ENCODE peak calls at places on chromosome 2, in eight cellular contexts. One of them, this sample, is unnamed. For H3K9me3, the result is how much of the 10 kb centered on the place peaks cover.

GRCh38 chr2:105877945-105878344 is 133.2 kb downstream of the NCK2 start:
- DNase-seq in aorta: no peak
- DNase-seq in lower lobe of right lung: no peak
- DNase-seq in thyroid gland: no peak
- DNase-seq in fibroblast of lung: no peak
- DNase-seq in mammary epithelial cell: no peak
- DNase-seq in tibial nerve: no peak
- DNase-seq in transverse colon: no peak
- DNase-seq in this sample: no peak

GRCh38 chr2:192044496-192044895 is 150.2 kb downstream of the TMEFF2 start:
- DNase-seq in aorta: no peak
- DNase-seq in lower lobe of right lung: no peak
- DNase-seq in thyroid gland: no peak
- DNase-seq in fibroblast of lung: no peak
- DNase-seq in mammary epithelial cell: no peak
- DNase-seq in tibial nerve: no peak
- DNase-seq in transverse colon: no peak
- DNase-seq in this sample: no peak

GRCh38 chr2:233639860-233640259 is 3.6 kb downstream of the UGT1A10 start:
- DNase-seq in aorta: no peak
- DNase-seq in lower lobe of right lung: no peak
- DNase-seq in thyroid gland: no peak
- DNase-seq in fibroblast of lung: no peak
- DNase-seq in mammary epithelial cell: no peak
- DNase-seq in tibial nerve: no peak
- DNase-seq in transverse colon: no peak
- DNase-seq in this sample: no peak

GRCh38 chr2:225052703-225053102 is 10.4 kb upstream of the DOCK10 start:
- DNase-seq in aorta: no peak
- DNase-seq in lower lobe of right lung: no peak
- DNase-seq in thyroid gland: no peak
- DNase-seq in fibroblast of lung: no peak
- DNase-seq in mammary epithelial cell: no peak
- DNase-seq in tibial nerve: no peak
- DNase-seq in transverse colon: no peak
- DNase-seq in this sample: no peak

GRCh38 chr2:8663997-8664396 is 17.9 kb upstream of the ID2 start:
- DNase-seq in aorta: no peak
- DNase-seq in lower lobe of right lung: peak
- DNase-seq in thyroid gland: no peak
- DNase-seq in fibroblast of lung: no peak
- DNase-seq in mammary epithelial cell: no peak
- DNase-seq in tibial nerve: no peak
- DNase-seq in transverse colon: no peak
- DNase-seq in this sample: no peak

GRCh38 chr2:241844066-241844728 is 14.5 kb downstream of the PDCD1 start:
- DNase-seq in aorta: peak
- DNase-seq in lower lobe of right lung: peak
- DNase-seq in thyroid gland: peak
- DNase-seq in fibroblast of lung: peak
- DNase-seq in mammary epithelial cell: peak
- DNase-seq in tibial nerve: peak
- DNase-seq in transverse colon: peak
- DNase-seq in this sample: peak

GRCh38 chr2:219537657-219538487 is 5.7 kb downstream of the CHPF start:
- DNase-seq in aorta: no peak
- DNase-seq in lower lobe of right lung: no peak
- DNase-seq in thyroid gland: no peak
- DNase-seq in fibroblast of lung: no peak
- DNase-seq in mammary epithelial cell: peak
- DNase-seq in tibial nerve: no peak
- DNase-seq in transverse colon: no peak
- DNase-seq in this sample: no peak

GRCh38 chr2:100065029-100065428 is 77.4 kb downstream of the AFF3 start:
- DNase-seq in aorta: no peak
- DNase-seq in lower lobe of right lung: no peak
- DNase-seq in thyroid gland: no peak
- DNase-seq in fibroblast of lung: no peak
- DNase-seq in mammary epithelial cell: no peak
- DNase-seq in tibial nerve: no peak
- DNase-seq in transverse colon: no peak
- DNase-seq in this sample: no peak

GRCh38 chr2:213148572-213149331 is 2.7 kb downstream of the IKZF2 start:
- DNase-seq in aorta: no peak
- DNase-seq in lower lobe of right lung: no peak
- DNase-seq in thyroid gland: no peak
- DNase-seq in fibroblast of lung: no peak
- DNase-seq in mammary epithelial cell: no peak
- DNase-seq in tibial nerve: no peak
- DNase-seq in transverse colon: no peak
- DNase-seq in this sample: no peak

GRCh38 chr2:67544286-67544685 is 147.2 kb downstream of the ETAA1 start:
- DNase-seq in aorta: no peak
- DNase-seq in lower lobe of right lung: no peak
- DNase-seq in thyroid gland: no peak
- DNase-seq in fibroblast of lung: no peak
- DNase-seq in mammary epithelial cell: no peak
- DNase-seq in tibial nerve: no peak
- DNase-seq in transverse colon: no peak
- DNase-seq in this sample: no peak

GRCh38 chr2:99430614-99431258 is 59.1 kb downstream of the REV1 start:
- DNase-seq in aorta: no peak
- DNase-seq in lower lobe of right lung: no peak
- DNase-seq in thyroid gland: peak
- DNase-seq in fibroblast of lung: peak
- DNase-seq in mammary epithelial cell: no peak
- DNase-seq in tibial nerve: no peak
- DNase-seq in transverse colon: no peak
- DNase-seq in this sample: no peak

GRCh38 chr2:111919362-111919761 is 21.0 kb downstream of the MERTK start:
- DNase-seq in aorta: no peak
- DNase-seq in lower lobe of right lung: no peak
- DNase-seq in thyroid gland: no peak
- DNase-seq in fibroblast of lung: no peak
- DNase-seq in mammary epithelial cell: no peak
- DNase-seq in tibial nerve: no peak
- DNase-seq in transverse colon: no peak
- DNase-seq in this sample: no peak

GRCh38 chr2:6392966-6393365 is 472.7 kb downstream of the CMPK2 start:
- DNase-seq in aorta: no peak
- DNase-seq in lower lobe of right lung: no peak
- DNase-seq in thyroid gland: no peak
- DNase-seq in fibroblast of lung: peak
- DNase-seq in mammary epithelial cell: no peak
- DNase-seq in tibial nerve: no peak
- DNase-seq in transverse colon: no peak
- DNase-seq in this sample: no peak

GRCh38 chr2:142974288-142975024 is 97.0 kb downstream of the KYNU start:
- DNase-seq in aorta: no peak
- DNase-seq in lower lobe of right lung: no peak
- DNase-seq in thyroid gland: no peak
- DNase-seq in fibroblast of lung: peak
- DNase-seq in mammary epithelial cell: peak
- DNase-seq in tibial nerve: no peak
- DNase-seq in transverse colon: no peak
- DNase-seq in this sample: no peak

GRCh38 chr2:25743132-25743830 is 69.9 kb upstream of the DTNB start:
- DNase-seq in aorta: peak
- DNase-seq in lower lobe of right lung: no peak
- DNase-seq in thyroid gland: no peak
- DNase-seq in fibroblast of lung: no peak
- DNase-seq in mammary epithelial cell: no peak
- DNase-seq in tibial nerve: no peak
- DNase-seq in transverse colon: no peak
- DNase-seq in this sample: no peak

GRCh38 chr2:63698825-63699548 is 110.2 kb downstream of the MDH1 start:
- DNase-seq in aorta: peak
- DNase-seq in lower lobe of right lung: no peak
- DNase-seq in thyroid gland: peak
- DNase-seq in fibroblast of lung: peak
- DNase-seq in mammary epithelial cell: peak
- DNase-seq in tibial nerve: peak
- DNase-seq in transverse colon: peak
- DNase-seq in this sample: peak

GRCh38 chr2:137437386-137437785 is 526.9 kb upstream of the HNMT start:
- DNase-seq in aorta: no peak
- DNase-seq in lower lobe of right lung: no peak
- DNase-seq in thyroid gland: no peak
- DNase-seq in fibroblast of lung: no peak
- DNase-seq in mammary epithelial cell: peak
- DNase-seq in tibial nerve: no peak
- DNase-seq in transverse colon: no peak
- DNase-seq in this sample: no peak

GRCh38 chr2:239772721-239773120 is 252.4 kb downstream of the NDUFA10 start:
- DNase-seq in aorta: peak
- DNase-seq in lower lobe of right lung: peak
- DNase-seq in thyroid gland: no peak
- DNase-seq in fibroblast of lung: no peak
- DNase-seq in mammary epithelial cell: no peak
- DNase-seq in tibial nerve: no peak
- DNase-seq in transverse colon: no peak
- DNase-seq in this sample: no peak
- H3K9me3 ChIP-seq in aorta: under half
- H3K9me3 ChIP-seq in lower lobe of right lung: under half
- H3K9me3 ChIP-seq in thyroid gland: under half
- H3K9me3 ChIP-seq in fibroblast of lung: under half
- H3K9me3 ChIP-seq in mammary epithelial cell: under half
- H3K9me3 ChIP-seq in tibial nerve: under half
- H3K9me3 ChIP-seq in transverse colon: under half
- H3K9me3 ChIP-seq in this sample: under half

GRCh38 chr2:204871246-204871953 is 326.1 kb downstream of the PARD3B start:
- DNase-seq in aorta: no peak
- DNase-seq in lower lobe of right lung: no peak
- DNase-seq in thyroid gland: no peak
- DNase-seq in fibroblast of lung: peak
- DNase-seq in mammary epithelial cell: peak
- DNase-seq in tibial nerve: no peak
- DNase-seq in transverse colon: no peak
- DNase-seq in this sample: no peak
- H3K9me3 ChIP-seq in aorta: under half
- H3K9me3 ChIP-seq in lower lobe of right lung: under half
- H3K9me3 ChIP-seq in thyroid gland: under half
- H3K9me3 ChIP-seq in fibroblast of lung: under half
- H3K9me3 ChIP-seq in mammary epithelial cell: under half
- H3K9me3 ChIP-seq in tibial nerve: under half
- H3K9me3 ChIP-seq in transverse colon: under half
- H3K9me3 ChIP-seq in this sample: under half

GRCh38 chr2:1739322-1739957 is 4.9 kb downstream of the PXDN start:
- DNase-seq in aorta: no peak
- DNase-seq in lower lobe of right lung: no peak
- DNase-seq in thyroid gland: no peak
- DNase-seq in fibroblast of lung: no peak
- DNase-seq in mammary epithelial cell: no peak
- DNase-seq in tibial nerve: no peak
- DNase-seq in transverse colon: no peak
- DNase-seq in this sample: no peak

GRCh38 chr2:1738646-1739302 is 5.5 kb downstream of the PXDN start:
- DNase-seq in aorta: no peak
- DNase-seq in lower lobe of right lung: peak
- DNase-seq in thyroid gland: no peak
- DNase-seq in fibroblast of lung: peak
- DNase-seq in mammary epithelial cell: no peak
- DNase-seq in tibial nerve: no peak
- DNase-seq in transverse colon: no peak
- DNase-seq in this sample: no peak

GRCh38 chr2:1736997-1737480 is 7.3 kb downstream of the PXDN start:
- DNase-seq in aorta: no peak
- DNase-seq in lower lobe of right lung: peak
- DNase-seq in thyroid gland: no peak
- DNase-seq in fibroblast of lung: peak
- DNase-seq in mammary epithelial cell: no peak
- DNase-seq in tibial nerve: no peak
- DNase-seq in transverse colon: no peak
- DNase-seq in this sample: no peak

GRCh38 chr2:1738163-1738562 is 6.2 kb downstream of the PXDN start:
- DNase-seq in aorta: no peak
- DNase-seq in lower lobe of right lung: no peak
- DNase-seq in thyroid gland: no peak
- DNase-seq in fibroblast of lung: no peak
- DNase-seq in mammary epithelial cell: no peak
- DNase-seq in tibial nerve: no peak
- DNase-seq in transverse colon: no peak
- DNase-seq in this sample: no peak

GRCh38 chr2:1736045-1736444 is 8.3 kb downstream of the PXDN start:
- DNase-seq in aorta: no peak
- DNase-seq in lower lobe of right lung: no peak
- DNase-seq in thyroid gland: no peak
- DNase-seq in fibroblast of lung: peak
- DNase-seq in mammary epithelial cell: no peak
- DNase-seq in tibial nerve: no peak
- DNase-seq in transverse colon: no peak
- DNase-seq in this sample: no peak
- H3K9me3 ChIP-seq in aorta: under half
- H3K9me3 ChIP-seq in lower lobe of right lung: under half
- H3K9me3 ChIP-seq in thyroid gland: under half
- H3K9me3 ChIP-seq in fibroblast of lung: under half
- H3K9me3 ChIP-seq in mammary epithelial cell: under half
- H3K9me3 ChIP-seq in tibial nerve: under half
- H3K9me3 ChIP-seq in transverse colon: under half
- H3K9me3 ChIP-seq in this sample: under half

GRCh38 chr2:12202702-12203101 is 456.3 kb downstream of the LPIN1 start:
- DNase-seq in aorta: no peak
- DNase-seq in lower lobe of right lung: no peak
- DNase-seq in thyroid gland: no peak
- DNase-seq in fibroblast of lung: peak
- DNase-seq in mammary epithelial cell: no peak
- DNase-seq in tibial nerve: peak
- DNase-seq in transverse colon: no peak
- DNase-seq in this sample: peak

GRCh38 chr2:12203528-12203927 is 457.1 kb downstream of the LPIN1 start:
- DNase-seq in aorta: no peak
- DNase-seq in lower lobe of right lung: no peak
- DNase-seq in thyroid gland: no peak
- DNase-seq in fibroblast of lung: no peak
- DNase-seq in mammary epithelial cell: no peak
- DNase-seq in tibial nerve: no peak
- DNase-seq in transverse colon: no peak
- DNase-seq in this sample: no peak

GRCh38 chr2:12201369-12201768 is 454.9 kb downstream of the LPIN1 start:
- DNase-seq in aorta: peak
- DNase-seq in lower lobe of right lung: no peak
- DNase-seq in thyroid gland: no peak
- DNase-seq in fibroblast of lung: no peak
- DNase-seq in mammary epithelial cell: no peak
- DNase-seq in tibial nerve: peak
- DNase-seq in transverse colon: no peak
- DNase-seq in this sample: no peak

GRCh38 chr2:12199661-12200258 is 453.3 kb downstream of the LPIN1 start:
- DNase-seq in aorta: no peak
- DNase-seq in lower lobe of right lung: no peak
- DNase-seq in thyroid gland: no peak
- DNase-seq in fibroblast of lung: no peak
- DNase-seq in mammary epithelial cell: no peak
- DNase-seq in tibial nerve: no peak
- DNase-seq in transverse colon: no peak
- DNase-seq in this sample: no peak

DNA sequence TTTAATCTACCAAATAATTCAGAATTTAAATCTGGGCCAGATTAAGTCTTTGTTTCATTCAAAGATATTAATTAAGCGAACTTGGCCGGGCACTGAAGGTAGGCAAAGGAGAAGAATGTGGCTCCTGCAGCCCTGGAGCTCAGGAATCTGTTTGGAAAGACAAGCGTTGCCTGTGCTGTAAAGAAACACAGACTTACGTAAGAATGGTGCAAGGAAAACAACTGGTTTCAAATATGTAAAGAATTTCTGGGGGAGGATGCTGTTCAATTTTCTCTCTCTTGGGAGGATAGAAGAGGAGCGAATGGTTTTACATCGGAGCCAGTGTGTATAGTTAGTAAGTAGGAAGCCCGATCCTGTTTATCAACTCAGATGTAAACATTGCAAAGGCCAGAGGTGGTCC is 455.9 kb downstream of the LPIN1 start:
- DNase-seq in aorta: no peak
- DNase-seq in lower lobe of right lung: no peak
- DNase-seq in thyroid gland: peak
- DNase-seq in fibroblast of lung: peak
- DNase-seq in mammary epithelial cell: peak
- DNase-seq in tibial nerve: no peak
- DNase-seq in transverse colon: no peak
- DNase-seq in this sample: no peak
- H3K9me3 ChIP-seq in aorta: under half
- H3K9me3 ChIP-seq in lower lobe of right lung: under half
- H3K9me3 ChIP-seq in thyroid gland: under half
- H3K9me3 ChIP-seq in fibroblast of lung: under half
- H3K9me3 ChIP-seq in mammary epithelial cell: under half
- H3K9me3 ChIP-seq in tibial nerve: under half
- H3K9me3 ChIP-seq in transverse colon: under half
- H3K9me3 ChIP-seq in this sample: under half

This sample was measured in heart left ventricle.